ENCODE peak calls at places on chromosomes 11 and 22, in five cellular contexts. J, S, U, M and Q are unnamed samples.

GRCh38 chr22:47370448-47371262 is 608.2 kb downstream of the TBC1D22A start:
- DNase-seq in J (no peak), S (no peak), U (no peak), M (no peak), Q (no peak)

GRCh38 chr11:118742304-118742703 is 48.7 kb downstream of the DDX6 start:
- DNase-seq in J (no peak), S (no peak), U (no peak), M (no peak), Q (no peak)

GRCh38 chr11:83002047-83002446 is 69.7 kb downstream of the RAB30 start:
- DNase-seq in J (no peak), S (no peak), U (no peak), M (no peak), Q (no peak)

GRCh38 chr22:49724893-49725489 is 102.7 kb downstream of the BRD1 start:
- DNase-seq in J (peak; percentile 46), S (peak; percentile 10), U (peak; percentile 92), M (no peak), Q (no peak)

GRCh38 chr11:74154621-74155281 is 16.1 kb downstream of the C2CD3 start:
- DNase-seq in J (no peak), S (no peak), U (no peak), M (no peak), Q (no peak)

GRCh38 chr11:13388741-13389140 is 74.3 kb downstream of the BTBD10 start:
- DNase-seq in J (no peak), S (no peak), U (no peak), M (no peak), Q (no peak)

GRCh38 chr11:115942043-115942442 is 437.8 kb upstream of the CADM1 start:
- DNase-seq in J (no peak), S (no peak), U (no peak), M (no peak), Q (no peak)

GRCh38 chr11:119970566-119970965 is 167.3 kb downstream of the TRIM29 start:
- DNase-seq in J (no peak), S (no peak), U (no peak), M (no peak), Q (no peak)

GRCh38 chr22:29780781-29781676 is 13.9 kb downstream of the UQCR10 start:
- DNase-seq in J (no peak), S (no peak), U (no peak), M (no peak), Q (no peak)

GRCh38 chr11:93849751-93850584 is 450 bp downstream of the VSTM5 start:
- DNase-seq in J (peak; percentile 65), S (no peak), U (peak; percentile 58), M (no peak), Q (no peak)

GRCh38 chr11:92531051-92531747 is 306.6 kb downstream of the FAT3 start:
- DNase-seq in J (no peak), S (no peak), U (no peak), M (no peak), Q (no peak)

GRCh38 chr22:48476599-48476998 is 1351.1 kb downstream of the BRD1 start:
- DNase-seq in J (no peak), S (no peak), U (no peak), M (no peak), Q (no peak)

GRCh38 chr22:43289976-43290663 is 53.1 kb downstream of the SCUBE1 start:
- DNase-seq in J (no peak), S (no peak), U (no peak), M (no peak), Q (no peak)

GRCh38 chr11:35622070-35622469 is 3.8 kb downstream of the FJX1 start:
- DNase-seq in J (no peak), S (no peak), U (no peak), M (no peak), Q (peak; percentile 66)

GRCh38 chr11:37657645-37658044 is 1059.6 kb upstream of the RAG2 start:
- DNase-seq in J (no peak), S (no peak), U (no peak), M (no peak), Q (no peak)

GRCh38 chr11:101516546-101516945 is 67.3 kb downstream of the TRPC6 start:
- DNase-seq in J (no peak), S (no peak), U (no peak), M (no peak), Q (no peak)

GRCh38 chr11:47409440-47410403 is 1.3 kb downstream of the SLC39A13 start:
- DNase-seq in J (no peak), S (no peak), U (no peak), M (no peak), Q (no peak)

GRCh38 chr11:33257160-33257896 is at the start of gene HIPK3:
- DNase-seq in J (peak; percentile 87), S (no peak), U (peak; percentile 85), M (no peak), Q (peak; percentile 82)
- TF ChIP-seq POLR2A in J (peak; percentile 82), S (no peak), U (peak; percentile 69), M (peak; percentile 85), Q (peak; percentile 63)

GRCh38 chr11:1749787-1750351 is 526 bp downstream of the IFITM10 start:
- DNase-seq in J (peak; percentile 11), S (no peak), U (no peak), M (no peak), Q (no peak)
- H3K4me3 ChIP-seq in J (no peak overlapping the region), S (no peak overlapping the region), U (no peak overlapping the region), M (no peak overlapping the region), Q (peak overlapping the region; percentile 65)

GRCh38 chr22:20440637-20441591 is 3.3 kb upstream of the SCARF2 start:
- DNase-seq in J (no peak), S (no peak), U (no peak), M (no peak), Q (no peak)

GRCh38 chr22:20439928-20440575 is 2.4 kb upstream of the SCARF2 start:
- DNase-seq in J (no peak), S (no peak), U (no peak), M (no peak), Q (no peak)

GRCh38 chr22:20438066-20438677 is 547 bp upstream of the SCARF2 start:
- DNase-seq in J (no peak), S (no peak), U (peak; percentile 80), M (no peak), Q (no peak)

GRCh38 chr22:20438678-20439492 is 1.3 kb upstream of the SCARF2 start:
- DNase-seq in J (no peak), S (no peak), U (no peak), M (no peak), Q (no peak)

GRCh38 chr22:20439556-20439927 is 1.9 kb upstream of the SCARF2 start:
- DNase-seq in J (no peak), S (no peak), U (no peak), M (no peak), Q (no peak)
- TF ChIP-seq POLR2AphosphoS5 in J (no peak), S (no peak), U (no peak), M (no peak), Q (no peak)

GRCh38 chr11:64284962-64285884 is at the start of gene GPR137:
- DNase-seq in J (peak; percentile 91), S (no peak), U (peak; percentile 98), M (no peak), Q (peak; percentile 90)
- TF ChIP-seq POLR2A in J (peak; percentile 17), S (no peak), U (no peak), M (peak; percentile 63), Q (peak; percentile 3)